ENCODE peak calls at places on chromosomes 1 and 21, in five cellular contexts. One of them, this sample, is unnamed.

GRCh38 chr21:45550552-45551210 is 8.4 kb upstream of the SLC19A1 start:
- DNase-seq in NCI-H510A treated with DMSO at 0.1 percent for 48 hours: no peak
- DNase-seq in GM23338: no peak
- DNase-seq in GM12891: no peak
- DNase-seq in effector memory CD8-positive, alpha-beta T cell: no peak
- DNase-seq in this sample: peak

GRCh38 chr1:161266096-161266679 is 7.6 kb downstream of the PCP4L1 start:
- DNase-seq in NCI-H510A treated with DMSO at 0.1 percent for 48 hours: no peak
- DNase-seq in GM23338: peak
- DNase-seq in GM12891: no peak
- DNase-seq in effector memory CD8-positive, alpha-beta T cell: no peak
- DNase-seq in this sample: no peak

GRCh38 chr1:17023103-17023502 is 11.4 kb upstream of the ATP13A2 start:
- DNase-seq in NCI-H510A treated with DMSO at 0.1 percent for 48 hours: no peak
- DNase-seq in GM23338: no peak
- DNase-seq in GM12891: no peak
- DNase-seq in effector memory CD8-positive, alpha-beta T cell: no peak
- DNase-seq in this sample: no peak

GRCh38 chr1:25550683-25551310 is 7.4 kb downstream of the LDLRAP1 start:
- DNase-seq in NCI-H510A treated with DMSO at 0.1 percent for 48 hours: no peak
- DNase-seq in GM23338: no peak
- DNase-seq in GM12891: no peak
- DNase-seq in effector memory CD8-positive, alpha-beta T cell: no peak
- DNase-seq in this sample: no peak

GRCh38 chr1:37323486-37324377 is 150.6 kb upstream of the ZC3H12A start:
- DNase-seq in NCI-H510A treated with DMSO at 0.1 percent for 48 hours: peak
- DNase-seq in GM23338: peak
- DNase-seq in GM12891: peak
- DNase-seq in effector memory CD8-positive, alpha-beta T cell: no peak
- DNase-seq in this sample: peak

GRCh38 chr1:202365092-202365815 is 16.8 kb downstream of the PPP1R12B start:
- DNase-seq in NCI-H510A treated with DMSO at 0.1 percent for 48 hours: no peak
- DNase-seq in GM23338: peak
- DNase-seq in GM12891: no peak
- DNase-seq in effector memory CD8-positive, alpha-beta T cell: no peak
- DNase-seq in this sample: no peak

GRCh38 chr1:147567594-147568381 is 26.5 kb downstream of the BCL9 start:
- DNase-seq in NCI-H510A treated with DMSO at 0.1 percent for 48 hours: no peak
- DNase-seq in GM23338: peak
- DNase-seq in GM12891: no peak
- DNase-seq in effector memory CD8-positive, alpha-beta T cell: no peak
- DNase-seq in this sample: no peak

GRCh38 chr1:187153047-187153446 is 324.3 kb downstream of the PLA2G4A start:
- DNase-seq in NCI-H510A treated with DMSO at 0.1 percent for 48 hours: no peak
- DNase-seq in GM23338: no peak
- DNase-seq in GM12891: no peak
- DNase-seq in effector memory CD8-positive, alpha-beta T cell: no peak
- DNase-seq in this sample: no peak

GRCh38 chr1:91685994-91686393 is 185.3 kb downstream of the CDC7 start:
- DNase-seq in NCI-H510A treated with DMSO at 0.1 percent for 48 hours: peak
- DNase-seq in GM23338: no peak
- DNase-seq in GM12891: no peak
- DNase-seq in effector memory CD8-positive, alpha-beta T cell: no peak
- DNase-seq in this sample: peak

GRCh38 chr1:210587547-210587946 is 258.8 kb downstream of the HHAT start:
- DNase-seq in NCI-H510A treated with DMSO at 0.1 percent for 48 hours: no peak
- DNase-seq in GM23338: peak
- DNase-seq in GM12891: no peak
- DNase-seq in effector memory CD8-positive, alpha-beta T cell: no peak
- DNase-seq in this sample: no peak